ENCODE peak calls at places on chromosomes 7 and 10, in four cellular contexts. N is activated CD4-positive, alpha-beta T cell treated with anti-CD3 and anti-CD28 coated beads for 48 hours; X is GM10248; V is activated T-cell treated with anti-CD3 and anti-CD28 coated beads for 24 hours. E is an unnamed sample.

GRCh38 chr7:96397936-96398596 is 76.2 kb upstream of the SLC25A13 start:
- DNase-seq in N (no peak), X (no peak), V (no peak), E (no peak)

GRCh38 chr10:109259293-109259692 is 664.0 kb downstream of the XPNPEP1 start:
- DNase-seq in X (no peak), V (no peak), N (no peak), E (no peak)

GRCh38 chr7:27435461-27435860 is 192.9 kb downstream of the EVX1 start:
- DNase-seq in V (no peak), N (no peak), X (no peak), E (no peak)

GRCh38 chr10:52334595-52334994 is 20.5 kb downstream of the DKK1 start:
- DNase-seq in V (no peak), N (no peak), X (no peak), E (no peak)

GRCh38 chr10:6995846-6996245 is 415.0 kb downstream of the SFMBT2 start:
- DNase-seq in N (no peak), V (no peak), X (no peak), E (no peak)

GRCh38 chr7:119096683-119097082 is 872.2 kb downstream of the ANKRD7 start:
- DNase-seq in V (no peak), N (no peak), X (no peak), E (no peak)

GRCh38 chr7:150978136-150978789 is at the start of gene KCNH2:
- DNase-seq in V (no peak), X (no peak), N (no peak), E (no peak)

GRCh38 chr7:47313564-47313963 is 268.3 kb downstream of the TNS3 start:
- DNase-seq in X (no peak), N (no peak), V (no peak), E (no peak)

GRCh38 chr7:44477063-44477830 is 13.2 kb downstream of the NUDCD3 start:
- DNase-seq in V (peak), N (peak), X (peak), E (peak)

GRCh38 chr7:102933763-102934162 is 21.0 kb downstream of the LRRC17 start:
- DNase-seq in V (no peak), X (no peak), N (no peak), E (no peak)

GRCh38 chr7:105438847-105439173 is 50.1 kb upstream of the SRPK2 start:
- DNase-seq in V (no peak), X (no peak), N (no peak), E (no peak)

GRCh38 chr7:66699998-66700397 is 40.5 kb upstream of the RABGEF1 start:
- DNase-seq in X (no peak), V (no peak), N (no peak), E (no peak)

GRCh38 chr7:27144799-27145166 is 1.3 kb upstream of the HOXA5 start:
- DNase-seq in V (no peak), N (no peak), X (no peak), E (no peak)

GRCh38 chr7:81669476-81670105 is 100.3 kb downstream of the HGF start:
- DNase-seq in V (no peak), X (no peak), N (no peak), E (no peak)

GRCh38 chr7:137606061-137606674 is 240.6 kb downstream of the DGKI start:
- DNase-seq in V (no peak), X (no peak), N (no peak), E (no peak)

GRCh38 chr10:125363776-125364175 is 203.4 kb upstream of the CTBP2 start:
- DNase-seq in X (no peak), N (no peak), V (no peak), E (no peak)

GRCh38 chr7:6172331-6173295 is 99.8 kb downstream of the CYTH3 start:
- DNase-seq in N (no peak), X (no peak), V (no peak), E (no peak)

GRCh38 chr7:137538361-137538762 is 194.8 kb upstream of the PTN start:
- DNase-seq in V (no peak), N (no peak), X (no peak), E (no peak)